ENCODE peak calls at places on chromosomes 1 and 21, in eight cellular contexts. P is tibial artery; T is neural progenitor cell; V is right lobe of liver; Z is CD8-positive, alpha-beta memory T cell; R is naive thymus-derived CD4-positive, alpha-beta T cell; G is breast epithelium; A is mesenchymal stem cell. B is an unnamed sample.
A peak's percentile ranks its signal among the peaks of the same experiment; 100 is the strongest.

GRCh38 chr1:65002508-65003315 is 36.4 kb upstream of the JAK1 start:
- DNase-seq in P (peak; percentile 95), T (peak; percentile 87), V (peak; percentile 87), Z (peak; percentile 82), R (peak; percentile 65), G (peak; percentile 84), A (peak; percentile 89), B (peak; percentile 65)

GRCh38 chr1:1630191-1630964 is 1.6 kb upstream of the MMP23B start:
- DNase-seq in P (peak; percentile 66), T (peak; percentile 78), V (peak; percentile 53), Z (peak; percentile 97), R (peak; percentile 96), G (no peak), A (peak; percentile 69), B (no peak)

GRCh38 chr1:112665857-112666256 is 8.6 kb upstream of the MOV10 start:
- DNase-seq in P (no peak), T (no peak), V (no peak), Z (no peak), R (no peak), G (no peak), A (no peak), B (no peak)

GRCh38 chr1:46489169-46489637 is 433 bp upstream of the DMBX1 start:
- DNase-seq in P (no peak), T (no peak), V (no peak), Z (no peak), R (no peak), G (no peak), A (no peak), B (no peak)

GRCh38 chr1:42739753-42740700 is at the start of gene CLDN19:
- DNase-seq in P (no peak), T (peak; percentile 90), V (no peak), Z (no peak), R (no peak), G (no peak), A (no peak), B (peak; percentile 35)

GRCh38 chr1:77975386-77975785 is 3.5 kb downstream of the FUBP1 start:
- DNase-seq in P (no peak), T (no peak), V (no peak), Z (no peak), R (no peak), G (no peak), A (peak; percentile 17), B (no peak)

GRCh38 chr1:15001317-15001900 is 152.1 kb upstream of the TMEM51 start:
- DNase-seq in P (no peak), T (no peak), V (no peak), Z (no peak), R (no peak), G (no peak), A (no peak), B (no peak)

GRCh38 chr1:154714638-154715037 is 106.7 kb upstream of the ADAR start:
- DNase-seq in P (peak; percentile 60), T (peak; percentile 34), V (no peak), Z (peak; percentile 5), R (no peak), G (no peak), A (peak; percentile 59), B (peak; percentile 4)

GRCh38 chr1:108686609-108687313 is 5.3 kb upstream of the PRPF38B start:
- DNase-seq in P (no peak), T (no peak), V (no peak), Z (no peak), R (no peak), G (no peak), A (no peak), B (no peak)

GRCh38 chr1:185017338-185017737 is 28.0 kb upstream of the RNF2 start:
- DNase-seq in P (no peak), T (no peak), V (no peak), Z (no peak), R (no peak), G (no peak), A (peak; percentile 91), B (no peak)

GRCh38 chr21:38244885-38245869 is 11.6 kb upstream of the KCNJ15 start:
- DNase-seq in P (no peak), T (no peak), V (no peak), Z (peak; percentile 49), R (peak; percentile 84), G (no peak), A (peak; percentile 93), B (no peak)

GRCh38 chr1:174976436-174977107 is 23.2 kb upstream of the CACYBP start:
- DNase-seq in P (no peak), T (no peak), V (no peak), Z (no peak), R (no peak), G (no peak), A (peak; percentile 53), B (no peak)

GRCh38 chr1:17624540-17625256 is 85.2 kb downstream of the ARHGEF10L start:
- DNase-seq in P (peak; percentile 79), T (no peak), V (no peak), Z (no peak), R (no peak), G (no peak), A (no peak), B (no peak)

GRCh38 chr1:193412748-193413147 is 226.3 kb upstream of the B3GALT2 start:
- DNase-seq in P (no peak), T (no peak), V (no peak), Z (no peak), R (no peak), G (no peak), A (no peak), B (no peak)

GRCh38 chr1:7684132-7684531 is 87.0 kb upstream of the VAMP3 start:
- DNase-seq in P (no peak), T (no peak), V (no peak), Z (no peak), R (no peak), G (no peak), A (no peak), B (no peak)

GRCh38 chr1:3670823-3671251 is 18.5 kb downstream of the TP73 start:
- DNase-seq in P (no peak), T (no peak), V (peak; percentile 50), Z (no peak), R (no peak), G (no peak), A (no peak), B (no peak)

GRCh38 chr1:3669421-3669821 is 17.1 kb downstream of the TP73 start:
- DNase-seq in P (no peak), T (no peak), V (no peak), Z (no peak), R (no peak), G (peak; percentile 45), A (no peak), B (no peak)

GRCh38 chr1:3668148-3668547 is 15.8 kb downstream of the TP73 start:
- DNase-seq in P (no peak), T (no peak), V (peak; percentile 40), Z (no peak), R (no peak), G (no peak), A (no peak), B (no peak)

GRCh38 chr1:3669971-3670431 is 17.7 kb downstream of the TP73 start:
- DNase-seq in P (no peak), T (no peak), V (no peak), Z (no peak), R (no peak), G (peak; percentile 36), A (no peak), B (no peak)

DNA sequence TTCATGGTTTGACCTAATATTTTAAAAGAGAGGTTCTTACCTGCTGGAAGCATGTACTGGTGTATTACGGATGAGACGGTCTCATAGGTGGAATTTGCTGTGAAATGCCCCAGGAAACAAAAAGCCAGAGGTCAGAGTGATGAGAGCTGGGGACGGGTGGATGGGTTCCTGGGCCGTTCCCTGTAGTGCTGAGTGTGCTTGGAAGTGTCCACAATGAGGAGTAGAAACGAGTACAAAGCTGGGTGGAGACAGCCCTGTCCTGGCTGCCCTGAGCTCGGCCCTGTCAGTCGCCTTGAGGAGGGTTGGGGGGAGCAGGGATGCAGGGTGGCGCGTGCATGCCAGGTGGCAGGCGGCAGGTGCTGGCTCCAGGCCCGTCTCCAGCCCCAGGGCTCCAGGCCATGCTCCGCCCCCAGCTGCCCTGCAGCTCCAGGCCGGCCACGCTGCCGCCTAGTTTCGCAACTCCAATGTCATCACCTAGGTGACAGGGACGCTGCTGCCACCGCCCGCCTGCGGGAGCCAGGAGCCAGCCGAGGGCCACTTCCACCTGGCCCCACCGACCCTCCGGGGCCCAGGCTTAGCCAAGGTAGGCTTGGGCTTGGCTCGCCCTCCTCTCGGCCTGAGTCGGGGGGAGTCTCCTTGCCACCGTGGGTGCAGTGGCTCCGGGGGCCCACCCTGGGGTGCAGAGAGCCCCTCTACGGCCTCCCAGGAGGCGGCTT is 16.4 kb downstream of the TP73 start:
- DNase-seq in P (peak; percentile 32), T (no peak), V (peak; percentile 96), Z (no peak), R (no peak), G (peak; percentile 72), A (no peak), B (peak; percentile 19)
- H3K4me3 ChIP-seq in P (no peak overlapping the region), T (no peak overlapping the region), V (no peak overlapping the region), Z (no peak overlapping the region), R (no peak overlapping the region), G (no peak overlapping the region), A (no peak overlapping the region), B (no peak overlapping the region)

GRCh38 chr1:110200666-110201065 is 9.4 kb upstream of the KCNC4 start:
- DNase-seq in P (no peak), T (no peak), V (no peak), Z (no peak), R (no peak), G (no peak), A (peak; percentile 12), B (no peak)

GRCh38 chr1:110196917-110197782 is 13.0 kb upstream of the KCNC4 start:
- DNase-seq in P (no peak), T (peak; percentile 70), V (no peak), Z (peak; percentile 62), R (peak; percentile 57), G (no peak), A (peak; percentile 48), B (peak; percentile 57)

GRCh38 chr1:110200190-110200589 is 9.9 kb upstream of the KCNC4 start:
- DNase-seq in P (no peak), T (no peak), V (no peak), Z (no peak), R (no peak), G (no peak), A (no peak), B (no peak)

GRCh38 chr1:110198746-110199145 is 11.4 kb upstream of the KCNC4 start:
- DNase-seq in P (no peak), T (no peak), V (no peak), Z (no peak), R (no peak), G (no peak), A (no peak), B (no peak)

GRCh38 chr1:110197905-110198629 is 12.0 kb upstream of the KCNC4 start:
- DNase-seq in P (no peak), T (no peak), V (no peak), Z (no peak), R (no peak), G (no peak), A (no peak), B (no peak)
- H3K9me3 ChIP-seq in P (no peaks in the 10 kb centered on the region), T (no peaks in the 10 kb centered on the region), V (no peaks in the 10 kb centered on the region), Z (no peaks in the 10 kb centered on the region), R (no peaks in the 10 kb centered on the region), G (no peaks in the 10 kb centered on the region), A (no peaks in the 10 kb centered on the region), B (no peaks in the 10 kb centered on the region)

GRCh38 chr1:204041803-204042505 is 31.0 kb upstream of the SOX13 start:
- DNase-seq in P (peak; percentile 52), T (no peak), V (no peak), Z (no peak), R (no peak), G (no peak), A (no peak), B (no peak)
- H3K4me3 ChIP-seq in P (no peak overlapping the region), T (no peak overlapping the region), V (no peak overlapping the region), Z (no peak overlapping the region), R (no peak overlapping the region), G (no peak overlapping the region), A (no peak overlapping the region), B (no peak overlapping the region)

GRCh38 chr1:4495809-4496208 is 158.6 kb upstream of the AJAP1 start:
- DNase-seq in P (no peak), T (no peak), V (no peak), Z (no peak), R (no peak), G (no peak), A (no peak), B (no peak)
- H3K9me3 ChIP-seq in P (no peaks in the 10 kb centered on the region), T (no peaks in the 10 kb centered on the region), V (no peaks in the 10 kb centered on the region), Z (no peaks in the 10 kb centered on the region), R (no peaks in the 10 kb centered on the region), G (no peaks in the 10 kb centered on the region), A (peaks cover 2% of the 10 kb centered on the region), B (no peaks in the 10 kb centered on the region)